ENCODE peak calls at places on chromosomes 12 and 14, in four cellular contexts. R is esophagus squamous epithelium, I is osteoblast, B is Peyer's patch. A is an unnamed sample. For H3K36me3, the result is how much of the 10 kb centered on the place peaks cover.

GRCh38 chr14:105223260-105223659 is 25.1 kb upstream of the BTBD6 start:
- DNase-seq in R (no peak), I (no peak), B (no peak), A (no peak)

GRCh38 chr12:14824012-14824634 is 10.1 kb upstream of the SMCO3 start:
- DNase-seq in R (no peak), I (no peak), B (no peak), A (no peak)

GRCh38 chr14:54291491-54292191 is 105.2 kb upstream of the CDKN3 start:
- DNase-seq in R (no peak), I (no peak), B (no peak), A (no peak)

GRCh38 chr12:80053048-80053790 is 46.1 kb upstream of the OTOGL start:
- DNase-seq in R (no peak), I (peak), B (no peak), A (no peak)

GRCh38 chr14:65103150-65103760 is 938 bp upstream of the MAX start:
- DNase-seq in R (no peak), I (no peak), B (no peak), A (no peak)

GRCh38 chr12:124395284-124395752 is 100.4 kb downstream of the RFLNA start:
- DNase-seq in R (no peak), I (no peak), B (no peak), A (no peak)

GRCh38 chr12:123388218-123388947 is 4.5 kb downstream of the KMT5A start:
- DNase-seq in R (no peak), I (peak), B (peak), A (peak)

GRCh38 chr12:45303955-45304354 is 88.1 kb downstream of the ANO6 start:
- DNase-seq in R (no peak), I (peak), B (no peak), A (no peak)

GRCh38 chr14:88492272-88493089 is 62.3 kb downstream of the PTPN21 start:
- DNase-seq in R (peak), I (peak), B (peak), A (no peak)

GRCh38 chr12:64737539-64737938 is 21.7 kb downstream of the GNS start:
- DNase-seq in R (no peak), I (no peak), B (no peak), A (no peak)

GRCh38 chr14:34693228-34693939 is 21.0 kb downstream of the CFL2 start:
- DNase-seq in R (no peak), I (no peak), B (peak), A (peak)

GRCh38 chr14:95189400-95190162 is 32.3 kb upstream of the DICER1 start:
- DNase-seq in R (no peak), I (peak), B (no peak), A (no peak)

GRCh38 chr12:109920266-109920780 is 20.2 kb downstream of the TCHP start:
- DNase-seq in R (no peak), I (no peak), B (no peak), A (peak)

GRCh38 chr12:93502802-93503623 is 35.7 kb downstream of the MRPL42 start:
- DNase-seq in R (no peak), I (no peak), B (peak), A (no peak)

GRCh38 chr12:2691001-2691339 is 103.8 kb upstream of the FKBP4 start:
- DNase-seq in R (no peak), I (peak), B (peak), A (no peak)

GRCh38 chr12:114288071-114288470 is 117.9 kb downstream of the TBX5 start:
- DNase-seq in R (no peak), I (no peak), B (no peak), A (no peak)

GRCh38 chr14:103733651-103734050 is 18.0 kb downstream of the ZFYVE21 start:
- DNase-seq in R (no peak), I (peak), B (no peak), A (peak)

GRCh38 chr12:3421191-3421590 is 69.8 kb upstream of the PRMT8 start:
- DNase-seq in R (no peak), I (no peak), B (no peak), A (no peak)

GRCh38 chr12:53199700-53200099 is 7.4 kb downstream of the ITGB7 start:
- DNase-seq in R (no peak), I (peak), B (no peak), A (no peak)

GRCh38 chr12:69479675-69480074 is 9.5 kb downstream of the FRS2 start:
- DNase-seq in R (no peak), I (no peak), B (no peak), A (no peak)

GRCh38 chr12:69481133-69481532 is 10.9 kb downstream of the FRS2 start:
- DNase-seq in R (no peak), I (no peak), B (no peak), A (no peak)

GRCh38 chr12:69480698-69481097 is 10.5 kb downstream of the FRS2 start:
- DNase-seq in R (no peak), I (no peak), B (no peak), A (no peak)

GRCh38 chr12:69483700-69484099 is 13.5 kb downstream of the FRS2 start:
- DNase-seq in R (no peak), I (no peak), B (no peak), A (no peak)

GRCh38 chr12:69484428-69484827 is 14.2 kb downstream of the FRS2 start:
- DNase-seq in R (no peak), I (no peak), B (no peak), A (no peak)
- H3K36me3 ChIP-seq in R (under half), I (under half), B (under half), A (under half)

GRCh38 chr14:98226411-98226810 is 1045.6 kb downstream of the BCL11B start:
- DNase-seq in R (no peak), I (no peak), B (no peak), A (no peak)
- H3K36me3 ChIP-seq in R (under half), I (under half), B (under half), A (under half)

GRCh38 chr14:82070753-82071152 is 537.1 kb upstream of the SEL1L start:
- DNase-seq in R (no peak), I (no peak), B (no peak), A (no peak)
- H3K36me3 ChIP-seq in R (under half), I (under half), B (under half), A (under half)

GRCh38 chr12:48044396-48044795 is 40.1 kb upstream of the COL2A1 start:
- DNase-seq in R (no peak), I (no peak), B (no peak), A (no peak)
- H3K36me3 ChIP-seq in R (under half), I (under half), B (under half), A (half or more)

GRCh38 chr14:99479160-99479902 is 1.3 kb downstream of the SETD3 start:
- DNase-seq in R (no peak), I (peak), B (no peak), A (no peak)
- H3K36me3 ChIP-seq in R (under half), I (under half), B (under half), A (under half)

GRCh38 chr14:58469309-58469708 is 41.8 kb downstream of the KIAA0586 start:
- DNase-seq in R (no peak), I (no peak), B (no peak), A (no peak)
- H3K36me3 ChIP-seq in R (under half), I (under half), B (under half), A (under half)

DNA sequence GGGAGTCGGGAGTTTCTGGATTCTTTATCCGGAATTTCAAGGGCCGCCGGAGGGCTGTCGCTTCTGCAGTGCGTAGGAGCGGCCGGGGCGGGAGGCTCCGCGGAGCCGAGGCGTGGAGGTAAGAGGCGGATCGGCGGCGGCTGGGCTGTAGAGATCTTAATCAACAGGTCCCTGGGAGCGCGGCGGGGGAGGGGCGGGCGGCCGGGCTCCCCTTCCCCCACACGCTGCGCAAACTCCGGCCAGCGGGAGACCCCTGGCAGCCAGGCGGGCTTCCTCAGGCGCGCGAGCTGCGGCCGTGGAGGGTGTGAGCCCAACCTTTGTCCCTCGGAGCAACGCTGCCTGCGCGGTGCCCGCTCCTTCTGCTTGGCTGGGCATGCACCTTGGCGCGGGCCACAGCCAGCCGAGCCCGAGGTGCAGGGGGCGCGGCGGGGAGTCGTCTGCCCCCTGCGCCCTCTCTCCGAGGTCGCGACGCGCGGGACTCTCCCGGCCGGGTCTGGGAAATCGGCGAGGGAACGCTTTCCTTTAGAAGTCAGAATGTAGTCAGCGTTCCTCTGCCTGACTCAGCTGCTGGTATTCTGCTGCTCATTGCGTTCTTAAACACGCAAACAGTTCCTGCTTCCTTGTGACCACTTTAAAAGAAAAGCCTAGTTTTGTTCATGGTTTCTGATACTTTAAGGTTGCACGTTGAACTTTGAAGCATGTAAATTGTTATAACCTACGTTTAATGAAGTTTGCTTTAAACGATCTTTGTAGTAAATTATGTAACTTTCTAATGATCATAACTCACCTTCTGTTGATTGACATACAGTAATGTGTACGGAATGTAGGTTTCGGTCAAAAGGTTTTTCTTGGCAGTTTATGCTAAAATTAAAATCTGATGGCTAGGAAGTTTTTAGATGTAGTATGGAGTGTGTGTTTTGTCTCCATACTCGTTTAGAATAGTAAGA is at the start of gene PALS1:
- DNase-seq in R (no peak), I (peak), B (no peak), A (no peak)
- H3K36me3 ChIP-seq in R (under half), I (under half), B (under half), A (under half)

GRCh38 chr12:108822458-108823205 is 34.8 kb downstream of the SSH1 start:
- DNase-seq in R (no peak), I (no peak), B (no peak), A (no peak)
- H3K36me3 ChIP-seq in R (under half), I (half or more), B (under half), A (under half)

GRCh38 chr14:91158091-91158790 is 44.4 kb downstream of the DGLUCY start:
- DNase-seq in R (no peak), I (no peak), B (no peak), A (peak)
- H3K36me3 ChIP-seq in R (under half), I (under half), B (under half), A (half or more)